ENCODE peak calls at places on chromosomes 2 and 18, in five cellular contexts. M is adrenal gland, O is SJSA1, P is PC-3, S is brain microvascular endothelial cell. X is an unnamed sample. For H3K36me3, the result is how much of the 10 kb centered on the place peaks cover.

GRCh38 chr2:206392118-206392517 is 51.2 kb upstream of the ADAM23 start:
- DNase-seq in S (peak), O (no peak), P (peak), M (peak), X (no peak)

GRCh38 chr2:233912799-233913423 is 4.3 kb upstream of the TRPM8 start:
- DNase-seq in M (no peak), S (peak), O (peak), P (peak), X (no peak)

GRCh38 chr18:5582054-5582453 is 38.3 kb upstream of the EPB41L3 start:
- DNase-seq in O (no peak), P (no peak), M (no peak), S (peak), X (no peak)

GRCh38 chr2:196233033-196233807 is 61.8 kb upstream of the STK17B start:
- DNase-seq in P (peak), O (peak), M (peak), S (peak), X (no peak)

GRCh38 chr2:168796583-168797285 is 5.7 kb upstream of the NOSTRIN start:
- DNase-seq in P (no peak), O (no peak), S (no peak), M (peak), X (no peak)

GRCh38 chr2:12493031-12493513 is 223.7 kb upstream of the TRIB2 start:
- DNase-seq in P (peak), O (no peak), M (peak), S (peak), X (no peak)

GRCh38 chr2:180358458-180358857 is 351.4 kb upstream of the CWC22 start:
- DNase-seq in P (no peak), S (no peak), M (no peak), O (no peak), X (no peak)

GRCh38 chr2:43452318-43452731 is 143.5 kb downstream of the THADA start:
- DNase-seq in S (no peak), P (peak), M (no peak), O (no peak), X (no peak)

GRCh38 chr2:163570391-163570790 is 165.4 kb downstream of the FIGN start:
- DNase-seq in O (no peak), M (no peak), P (no peak), S (no peak), X (no peak)

GRCh38 chr2:50116096-50116495 is 915.8 kb downstream of the NRXN1 start:
- DNase-seq in O (no peak), S (no peak), M (no peak), P (no peak), X (no peak)

GRCh38 chr2:110211938-110212858 is at the start of gene MTLN:
- DNase-seq in M (peak), S (peak), P (peak), O (peak), X (no peak)

GRCh38 chr2:176079851-176080539 is 3.8 kb downstream of the EVX2 start:
- DNase-seq in M (no peak), O (peak), S (no peak), P (no peak), X (no peak)

DNA sequence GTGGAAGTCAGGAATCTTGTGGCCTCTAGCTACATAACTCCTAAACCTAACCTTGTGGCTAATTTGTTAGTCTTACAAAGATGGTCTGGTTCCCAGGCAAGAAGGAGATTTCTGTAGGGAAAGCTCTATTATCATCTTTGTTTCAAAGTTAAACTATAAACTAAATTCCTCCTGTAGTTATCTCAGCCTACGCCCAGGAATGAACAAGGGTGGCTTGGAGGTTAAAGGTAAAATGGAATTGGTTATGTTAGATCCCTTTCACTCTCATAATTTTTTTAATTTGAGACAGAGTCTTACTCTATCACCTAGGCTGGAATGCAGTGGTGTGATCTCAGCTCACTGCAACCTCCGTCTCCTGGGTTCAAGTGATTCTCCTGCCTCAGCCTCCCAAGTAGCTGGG is 24.6 kb upstream of the PDK1 start:
- DNase-seq in O (no peak), P (no peak), M (no peak), S (no peak), X (no peak)
- H3K36me3 ChIP-seq in O (under half), P (under half), M (under half), S (under half), X (under half)

GRCh38 chr2:24985406-24985805 is 13.7 kb upstream of the DNAJC27 start:
- DNase-seq in S (no peak), M (no peak), P (no peak), O (no peak), X (no peak)
- H3K27ac ChIP-seq in S (no peak), M (no peak), P (no peak), O (no peak), X (peak)

DNA sequence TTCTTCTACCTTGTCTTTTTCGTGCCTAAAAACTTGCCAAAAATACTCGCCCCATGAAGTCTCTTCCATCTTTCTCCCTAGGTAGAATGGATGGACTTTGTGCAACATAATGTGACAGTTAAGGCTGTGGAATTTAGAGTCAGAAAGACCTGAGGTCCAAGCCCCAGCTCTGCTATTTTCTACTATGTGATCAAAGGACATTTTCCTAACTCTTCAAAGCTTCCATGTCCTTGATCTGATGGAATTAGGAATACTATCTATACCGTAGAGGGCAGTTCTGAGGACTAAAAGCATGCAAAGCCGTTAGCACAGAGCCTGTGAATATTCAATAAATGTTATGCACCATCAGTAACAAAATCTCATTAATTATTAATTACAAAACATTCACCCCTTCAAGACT is 15.2 kb downstream of the IWS1 start:
- DNase-seq in O (no peak), S (no peak), M (no peak), P (no peak), X (no peak)
- H3K36me3 ChIP-seq in O (half or more), S (under half), M (under half), P (under half), X (under half)

DNA sequence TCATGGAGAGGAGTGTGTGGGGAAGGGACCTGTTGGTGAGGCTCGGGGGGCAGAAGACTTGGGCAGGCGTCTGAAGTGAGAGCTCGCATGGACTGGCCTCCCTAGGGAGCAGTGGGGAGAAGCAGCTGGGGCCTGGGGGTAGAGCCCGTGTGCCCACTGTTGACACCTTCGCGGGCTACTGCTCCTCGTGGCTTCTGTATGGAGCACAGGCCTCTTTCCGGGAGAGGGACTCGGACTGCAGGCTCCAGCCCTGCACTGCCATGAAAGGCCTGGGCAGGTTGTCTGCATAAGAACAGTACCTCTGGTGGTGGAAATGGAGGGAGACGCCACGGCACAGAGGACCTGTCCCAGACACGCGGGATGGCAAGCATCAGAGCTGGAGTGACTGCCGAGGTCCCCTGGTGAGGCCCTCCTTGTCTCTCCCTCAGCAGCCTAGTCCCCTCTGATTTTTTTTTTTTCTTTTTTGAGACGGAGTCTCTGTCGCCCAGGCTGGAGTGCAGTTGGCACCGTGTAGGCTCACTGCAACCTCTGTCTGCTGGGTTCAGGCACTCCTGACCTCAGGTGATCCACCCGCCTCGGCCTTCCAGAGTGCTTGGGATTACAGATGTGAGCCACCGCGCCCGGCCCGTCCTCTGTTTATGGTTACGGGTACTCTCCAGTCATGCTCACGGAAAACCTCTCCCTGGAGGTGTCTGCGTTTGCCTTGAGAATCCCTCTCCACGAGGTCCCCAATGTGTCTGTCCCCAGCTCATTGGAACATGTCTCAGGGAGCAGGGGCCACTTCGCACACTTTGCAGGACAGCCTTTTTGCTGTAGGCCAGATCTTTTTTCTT is 44.7 kb upstream of the PTMA start:
- DNase-seq in O (no peak), M (no peak), S (no peak), P (no peak), X (no peak)
- H3K27ac ChIP-seq in O (no peak), M (no peak), S (no peak), P (no peak), X (no peak)

GRCh38 chr18:47883771-47884413 is 46.6 kb downstream of the SMAD2 start:
- DNase-seq in P (peak), M (peak), O (no peak), S (peak), X (no peak)
- H3K36me3 ChIP-seq in P (under half), M (under half), O (under half), S (under half), X (under half)

X was measured in esophagus squamous epithelium.